ENCODE peak calls at places on chromosomes 5 and 9, in eight cellular contexts. I is tibial artery; X is lung; U is endodermal cell; L is IMR-90; Z is CD8-positive, alpha-beta T cell; T is HepG2; S is Peyer's patch. G is an unnamed sample.

GRCh38 chr5:90494043-90494442 is 19.4 kb downstream of the POLR3G start:
- DNase-seq in I (no peak), X (no peak), U (no peak), L (no peak), S (no peak), Z (no peak), T (no peak), G (no peak)

GRCh38 chr5:96687812-96688453 is 25.8 kb downstream of the CAST start:
- DNase-seq in X (no peak), L (peak; percentile 76), S (no peak), T (peak; percentile 49), I (no peak), U (no peak), Z (no peak), G (peak; percentile 22)

GRCh38 chr9:3528466-3528865 is 2.7 kb upstream of the RFX3 start:
- DNase-seq in I (no peak), T (no peak), S (peak; percentile 47), U (no peak), Z (peak; percentile 48), X (no peak), L (no peak), G (no peak)

GRCh38 chr9:28916348-28916747 is 1343.1 kb upstream of the C9orf72 start:
- DNase-seq in X (no peak), L (no peak), T (no peak), Z (no peak), I (no peak), S (no peak), U (peak; percentile 51), G (no peak)

GRCh38 chr5:31990296-31990695 is 183.8 kb downstream of the GOLPH3 start:
- DNase-seq in Z (no peak), S (no peak), T (no peak), I (no peak), U (no peak), X (no peak), L (no peak), G (no peak)

GRCh38 chr9:123686131-123686848 is 243.6 kb downstream of the DENND1A start:
- DNase-seq in X (no peak), S (no peak), L (peak; percentile 32), I (no peak), Z (no peak), T (no peak), U (no peak), G (no peak)

GRCh38 chr5:149940077-149940574 is 4.5 kb downstream of the PDE6A start:
- DNase-seq in Z (no peak), T (no peak), I (no peak), S (no peak), U (no peak), L (no peak), X (no peak), G (no peak)

GRCh38 chr9:35914307-35914807 is 5.1 kb downstream of the SPAAR start:
- DNase-seq in I (no peak), Z (no peak), U (peak; percentile 77), T (peak; percentile 85), S (peak; percentile 79), X (no peak), L (peak; percentile 47), G (peak; percentile 74)

GRCh38 chr9:130755377-130756007 is 61.9 kb downstream of the EXOSC2 start:
- DNase-seq in I (no peak), L (no peak), T (no peak), U (no peak), X (no peak), S (no peak), Z (no peak), G (no peak)

GRCh38 chr5:102865171-102865509 is 110.0 kb downstream of the PAM start:
- DNase-seq in T (no peak), U (no peak), L (peak; percentile 41), Z (no peak), S (no peak), X (no peak), I (no peak), G (peak; percentile 70)

GRCh38 chr9:94909250-94909894 is 182.9 kb downstream of the AOPEP start:
- DNase-seq in X (peak; percentile 32), T (no peak), S (no peak), Z (no peak), I (no peak), U (no peak), L (no peak), G (no peak)

GRCh38 chr5:10441083-10441991 is at the start of gene ROPN1L:
- DNase-seq in U (peak; percentile 96), S (peak; percentile 91), T (peak; percentile 62), X (peak; percentile 86), Z (peak; percentile 79), L (peak; percentile 82), I (peak; percentile 83), G (peak; percentile 94)

GRCh38 chr9:112546149-112547012 is 59.8 kb downstream of the KIAA1958 start:
- DNase-seq in U (no peak), S (no peak), T (no peak), I (no peak), X (no peak), Z (no peak), L (peak; percentile 18), G (no peak)

GRCh38 chr5:147327421-147327820 is 92.6 kb downstream of the STK32A start:
- DNase-seq in X (no peak), T (no peak), U (no peak), L (no peak), Z (no peak), S (no peak), I (no peak), G (no peak)

GRCh38 chr9:127244609-127245601 is 19.7 kb upstream of the GARNL3 start:
- DNase-seq in T (peak; percentile 41), U (peak; percentile 98), I (peak; percentile 99), L (peak; percentile 92), X (peak; percentile 97), Z (peak; percentile 94), S (peak; percentile 99), G (peak; percentile 99)

GRCh38 chr9:121954477-121955175 is 138.5 kb downstream of the TTLL11 start:
- DNase-seq in T (no peak), I (peak; percentile 65), Z (no peak), U (no peak), S (no peak), L (peak; percentile 78), X (peak; percentile 40), G (no peak)

GRCh38 chr5:54753034-54753433 is 232.4 kb downstream of the ESM1 start:
- DNase-seq in L (peak; percentile 79), Z (no peak), I (no peak), U (no peak), S (no peak), X (no peak), T (no peak), G (no peak)

GRCh38 chr5:85168474-85168873 is 783.8 kb upstream of the EDIL3 start:
- DNase-seq in X (no peak), T (no peak), Z (no peak), L (no peak), U (no peak), I (no peak), S (no peak), G (no peak)

GRCh38 chr9:69181908-69182353 is 7.9 kb downstream of the TJP2 start:
- DNase-seq in U (no peak), S (no peak), Z (no peak), I (no peak), T (no peak), L (peak; percentile 29), X (no peak), G (no peak)

GRCh38 chr5:27217160-27217956 is 179.0 kb upstream of the CDH9 start:
- DNase-seq in X (no peak), S (no peak), L (no peak), Z (no peak), I (no peak), U (no peak), T (no peak), G (no peak)
- H3K4me3 ChIP-seq in X (no peak overlapping the region), S (no peak overlapping the region), L (no peak overlapping the region), Z (no peak overlapping the region), I (no peak overlapping the region), U (no peak overlapping the region), T (no peak overlapping the region), G (no peak overlapping the region)

DNA sequence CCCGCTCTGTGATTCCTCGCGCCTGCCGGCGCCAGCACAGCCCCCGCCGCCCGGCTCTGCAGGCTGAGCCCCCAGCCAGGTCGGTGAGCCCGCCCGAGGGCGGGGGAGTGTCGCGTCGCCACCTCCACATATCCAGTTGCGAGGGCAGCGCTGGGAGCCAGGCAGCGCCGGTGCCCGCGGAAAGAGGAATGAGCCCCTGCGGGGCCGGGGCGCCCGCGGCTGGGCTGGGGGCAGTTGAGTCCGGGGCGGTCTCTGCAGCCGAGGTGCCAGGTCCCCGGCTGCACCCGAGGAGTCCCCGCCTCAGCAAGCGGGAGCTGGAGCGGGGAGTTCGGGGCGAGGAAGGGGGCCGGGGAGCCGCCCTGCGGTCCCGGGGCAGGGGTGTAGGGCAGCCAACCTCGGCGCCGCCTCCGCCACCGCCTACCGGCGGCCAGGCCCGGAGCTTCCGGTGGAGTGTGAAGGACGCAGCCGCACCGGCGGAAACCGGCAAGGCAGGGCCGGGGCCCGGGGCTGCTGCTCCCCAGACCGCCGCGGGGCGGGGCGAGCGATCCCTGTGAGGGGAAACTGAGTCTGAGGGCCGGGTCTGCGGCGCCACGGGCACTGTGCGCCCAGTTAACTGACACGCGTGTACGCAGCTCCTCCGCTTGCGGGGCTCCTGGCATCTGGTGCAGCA is 2.3 kb upstream of the TRAF1 start:
- DNase-seq in U (peak; percentile 89), L (no peak), Z (peak; percentile 73), T (peak; percentile 21), I (peak; percentile 75), S (peak; percentile 94), X (peak; percentile 73), G (peak; percentile 81)
- TF ChIP-seq CTCF in U (peak; percentile 48), L (no peak), Z (no peak), T (peak; percentile 39), I (peak; percentile 34), S (peak; percentile 47), X (no peak), G (no peak)

DNA sequence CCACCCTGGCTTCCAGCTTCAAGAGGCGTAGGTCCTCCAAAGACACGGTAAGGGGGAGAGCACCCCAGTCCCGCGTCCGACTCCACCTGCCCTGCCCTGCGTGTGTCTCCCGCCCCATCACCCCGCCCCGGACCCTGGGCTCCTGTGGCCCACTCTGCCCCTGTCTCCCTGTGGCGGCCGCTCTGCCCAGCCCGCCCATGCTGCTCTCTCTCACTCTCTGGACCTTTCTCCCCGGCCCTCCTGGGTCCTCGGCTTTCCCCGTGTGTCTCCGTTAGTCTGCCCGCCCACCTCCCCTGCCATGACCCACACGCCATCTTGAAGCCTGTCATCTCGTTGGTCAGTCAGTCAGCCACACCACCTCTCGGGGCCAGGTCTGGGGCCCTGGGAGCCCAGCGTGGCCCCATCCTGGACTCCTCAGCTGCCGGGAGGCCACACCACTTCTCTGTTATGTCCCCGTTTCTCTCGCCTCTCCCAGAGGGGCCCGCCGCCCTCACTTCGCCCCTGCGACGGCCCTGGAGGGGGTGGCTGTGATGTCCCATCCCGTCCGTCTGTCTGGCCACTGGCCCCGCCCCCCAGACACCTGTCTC is 4.5 kb downstream of the LRRC26 start:
- DNase-seq in X (no peak), I (no peak), T (no peak), S (no peak), L (no peak), U (no peak), Z (no peak), G (no peak)
- H3K4me1 ChIP-seq in X (peaks cover 18% of the 10 kb centered on the region), I (peaks cover 52% of the 10 kb centered on the region), T (peaks cover 7% of the 10 kb centered on the region), S (peaks cover 6% of the 10 kb centered on the region), L (peaks cover 4% of the 10 kb centered on the region), U (no peaks in the 10 kb centered on the region), Z (peaks cover 10% of the 10 kb centered on the region), G (peaks cover 22% of the 10 kb centered on the region)

DNA sequence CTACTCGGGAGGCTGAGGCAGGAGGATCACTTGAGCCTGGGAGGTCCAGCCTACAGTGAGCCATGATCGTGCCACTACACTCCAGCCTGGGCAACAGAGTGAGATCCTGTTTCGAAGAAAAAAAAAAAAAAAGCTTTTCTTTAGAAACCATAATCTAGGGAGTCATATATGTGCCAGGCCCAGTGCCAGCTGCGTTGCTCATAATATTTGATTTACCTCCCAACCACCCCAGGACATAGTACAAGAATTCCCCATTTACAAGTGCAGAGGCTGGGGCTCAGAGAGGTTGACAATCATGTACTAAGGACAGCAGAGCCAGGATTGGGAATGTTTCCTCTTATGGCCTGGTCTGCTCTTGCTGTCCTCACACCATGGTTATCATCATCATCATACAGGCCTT is 25.1 kb upstream of the TRIM14 start:
- DNase-seq in L (no peak), X (no peak), I (no peak), U (no peak), T (no peak), Z (no peak), S (peak; percentile 83), G (no peak)
- H3K4me3 ChIP-seq in L (no peak overlapping the region), X (no peak overlapping the region), I (no peak overlapping the region), U (no peak overlapping the region), T (no peak overlapping the region), Z (no peak overlapping the region), S (no peak overlapping the region), G (no peak overlapping the region)

G was measured in neural progenitor cell.